ENCODE peak calls at places on chromosomes 6 and 20, in five cellular contexts. One of them, this sample, is unnamed.

GRCh38 chr6:33249732-33250625 is 21.7 kb downstream of the VPS52 start:
- DNase-seq in A549: no peak
- DNase-seq in cardiac muscle cell: no peak
- DNase-seq in tibial nerve: no peak
- DNase-seq in right lobe of liver: no peak
- DNase-seq in this sample: peak; percentile 29

GRCh38 chr20:31857861-31858835 is 12.2 kb downstream of the DUSP15 start:
- DNase-seq in A549: no peak
- DNase-seq in cardiac muscle cell: no peak
- DNase-seq in tibial nerve: no peak
- DNase-seq in right lobe of liver: peak; percentile 33
- DNase-seq in this sample: no peak

GRCh38 chr6:227812-228338 is 64.4 kb upstream of the DUSP22 start:
- DNase-seq in A549: no peak
- DNase-seq in cardiac muscle cell: no peak
- DNase-seq in tibial nerve: no peak
- DNase-seq in right lobe of liver: no peak
- DNase-seq in this sample: no peak

GRCh38 chr20:38789503-38790209 is 15.8 kb upstream of the PPP1R16B start:
- DNase-seq in A549: no peak
- DNase-seq in cardiac muscle cell: no peak
- DNase-seq in tibial nerve: no peak
- DNase-seq in right lobe of liver: no peak
- DNase-seq in this sample: no peak

GRCh38 chr20:61387204-61387958 is 135.3 kb downstream of the CDH4 start:
- DNase-seq in A549: peak; percentile 22
- DNase-seq in cardiac muscle cell: peak; percentile 42
- DNase-seq in tibial nerve: no peak
- DNase-seq in right lobe of liver: no peak
- DNase-seq in this sample: peak; percentile 35

GRCh38 chr20:62195072-62195400 is 12.2 kb downstream of the MTG2 start:
- DNase-seq in A549: no peak
- DNase-seq in cardiac muscle cell: no peak
- DNase-seq in tibial nerve: no peak
- DNase-seq in right lobe of liver: no peak
- DNase-seq in this sample: no peak

GRCh38 chr20:52923123-52923543 is 49.0 kb upstream of the TSHZ2 start:
- DNase-seq in A549: no peak
- DNase-seq in cardiac muscle cell: no peak
- DNase-seq in tibial nerve: no peak
- DNase-seq in right lobe of liver: no peak
- DNase-seq in this sample: no peak

GRCh38 chr6:14211596-14211961 is 94.0 kb downstream of the CD83 start:
- DNase-seq in A549: no peak
- DNase-seq in cardiac muscle cell: peak; percentile 80
- DNase-seq in tibial nerve: peak; percentile 32
- DNase-seq in right lobe of liver: peak; percentile 72
- DNase-seq in this sample: peak; percentile 38

GRCh38 chr20:45363611-45364492 is 896 bp downstream of the SYS1 start:
- DNase-seq in A549: no peak
- DNase-seq in cardiac muscle cell: no peak
- DNase-seq in tibial nerve: no peak
- DNase-seq in right lobe of liver: no peak
- DNase-seq in this sample: no peak

GRCh38 chr20:34988176-34988540 is 32.5 kb downstream of the MYH7B start:
- DNase-seq in A549: no peak
- DNase-seq in cardiac muscle cell: no peak
- DNase-seq in tibial nerve: no peak
- DNase-seq in right lobe of liver: no peak
- DNase-seq in this sample: no peak

GRCh38 chr6:138517635-138518034 is 18.3 kb upstream of the NHSL1 start:
- DNase-seq in A549: no peak
- DNase-seq in cardiac muscle cell: no peak
- DNase-seq in tibial nerve: no peak
- DNase-seq in right lobe of liver: peak; percentile 65
- DNase-seq in this sample: no peak

GRCh38 chr6:35955071-35955470 is 34.2 kb upstream of the SRPK1 start:
- DNase-seq in A549: no peak
- DNase-seq in cardiac muscle cell: no peak
- DNase-seq in tibial nerve: no peak
- DNase-seq in right lobe of liver: no peak
- DNase-seq in this sample: no peak

GRCh38 chr20:57258055-57258454 is 8.4 kb downstream of the BMP7 start:
- DNase-seq in A549: no peak
- DNase-seq in cardiac muscle cell: no peak
- DNase-seq in tibial nerve: no peak
- DNase-seq in right lobe of liver: no peak
- DNase-seq in this sample: no peak

GRCh38 chr6:143270026-143270425 is 180.5 kb downstream of the ADAT2 start:
- DNase-seq in A549: no peak
- DNase-seq in cardiac muscle cell: no peak
- DNase-seq in tibial nerve: no peak
- DNase-seq in right lobe of liver: no peak
- DNase-seq in this sample: no peak

GRCh38 chr6:111625511-111626331 is 20.0 kb upstream of the TRAF3IP2 start:
- DNase-seq in A549: no peak
- DNase-seq in cardiac muscle cell: peak; percentile 32
- DNase-seq in tibial nerve: no peak
- DNase-seq in right lobe of liver: no peak
- DNase-seq in this sample: no peak

GRCh38 chr6:14294270-14294951 is 176.8 kb downstream of the CD83 start:
- DNase-seq in A549: no peak
- DNase-seq in cardiac muscle cell: no peak
- DNase-seq in tibial nerve: no peak
- DNase-seq in right lobe of liver: no peak
- DNase-seq in this sample: peak; percentile 79

DNA sequence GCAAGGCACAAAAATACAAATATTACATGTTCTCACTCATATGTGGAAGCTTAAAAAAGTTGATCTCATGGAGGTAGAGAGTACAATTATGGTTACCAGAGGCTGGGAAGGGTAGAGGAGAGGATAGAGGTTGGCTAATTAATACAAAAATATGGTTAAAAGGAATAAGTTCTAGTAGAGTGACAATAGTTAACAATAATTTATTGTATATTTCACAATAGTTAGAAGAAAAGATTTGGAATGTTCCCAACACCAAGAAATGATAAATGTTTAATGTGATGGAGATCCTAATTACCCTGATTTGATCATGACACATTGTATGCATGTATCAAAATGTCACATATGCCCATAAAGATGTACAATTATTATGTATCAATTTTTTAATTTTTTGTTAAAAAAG is 1.8 kb downstream of the ALDH8A1 start:
- DNase-seq in A549: no peak
- DNase-seq in cardiac muscle cell: no peak
- DNase-seq in tibial nerve: no peak
- DNase-seq in right lobe of liver: no peak
- DNase-seq in this sample: no peak
- H3K4me3 ChIP-seq in A549: no peak overlapping the region
- H3K4me3 ChIP-seq in cardiac muscle cell: no peak overlapping the region
- H3K4me3 ChIP-seq in tibial nerve: no peak overlapping the region
- H3K4me3 ChIP-seq in right lobe of liver: peak overlapping the region; percentile 60
- H3K4me3 ChIP-seq in this sample: no peak overlapping the region

DNA sequence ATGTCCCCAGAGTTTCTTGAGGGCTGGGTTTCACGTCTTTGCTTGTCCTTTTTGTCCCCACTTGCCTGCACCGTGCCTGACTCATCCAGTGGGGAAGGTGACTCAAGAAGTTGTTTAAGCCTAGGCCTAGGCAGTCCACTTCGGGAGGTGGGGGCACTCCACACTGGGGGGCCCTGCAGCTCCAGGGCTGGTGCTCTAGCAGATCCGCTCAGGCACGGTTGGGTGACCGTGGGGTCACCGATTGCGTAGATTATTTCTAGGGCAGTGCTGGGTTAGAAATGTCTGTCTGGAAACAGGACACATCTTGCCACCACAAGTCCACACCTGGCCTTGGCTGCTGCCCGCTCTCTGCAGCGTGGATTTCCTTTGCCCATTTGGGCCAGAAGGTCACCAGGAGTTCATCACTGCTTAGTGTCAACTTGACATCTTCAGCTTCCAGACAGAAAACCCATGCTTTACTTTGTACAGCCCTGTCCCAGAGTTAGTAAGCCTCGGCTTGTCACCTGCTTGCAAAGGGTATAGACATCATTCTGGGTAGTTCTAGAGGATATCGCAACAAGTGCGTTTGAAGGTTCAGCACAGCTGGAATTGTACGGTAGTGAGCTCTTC is 13.6 kb upstream of the C20orf144 start:
- DNase-seq in A549: no peak
- DNase-seq in cardiac muscle cell: peak; percentile 74
- DNase-seq in tibial nerve: no peak
- DNase-seq in right lobe of liver: no peak
- DNase-seq in this sample: no peak
- H3K4me3 ChIP-seq in A549: no peak overlapping the region
- H3K4me3 ChIP-seq in cardiac muscle cell: no peak overlapping the region
- H3K4me3 ChIP-seq in tibial nerve: no peak overlapping the region
- H3K4me3 ChIP-seq in right lobe of liver: no peak overlapping the region
- H3K4me3 ChIP-seq in this sample: no peak overlapping the region

DNA sequence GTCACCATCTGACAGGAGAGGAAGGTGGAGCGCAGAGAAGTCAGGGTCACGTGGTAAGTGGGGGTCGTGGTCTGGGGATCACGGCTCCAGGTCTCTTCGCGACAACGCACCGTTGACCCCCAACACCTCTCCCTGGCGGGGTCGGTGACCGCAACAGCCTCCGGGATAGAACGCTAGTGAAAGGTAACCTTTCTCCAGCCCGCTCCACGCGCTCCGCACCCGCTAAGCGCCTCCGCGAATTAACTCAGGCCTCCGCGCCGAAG is 600 bp upstream of the SYNJ2 start:
- DNase-seq in A549: no peak
- DNase-seq in cardiac muscle cell: no peak
- DNase-seq in tibial nerve: no peak
- DNase-seq in right lobe of liver: peak; percentile 65
- DNase-seq in this sample: no peak
- H3K4me3 ChIP-seq in A549: peak overlapping the region; percentile 89
- H3K4me3 ChIP-seq in cardiac muscle cell: peak overlapping the region; percentile 52
- H3K4me3 ChIP-seq in tibial nerve: peak overlapping the region; percentile 76
- H3K4me3 ChIP-seq in right lobe of liver: peak overlapping the region; percentile 94
- H3K4me3 ChIP-seq in this sample: peak overlapping the region; percentile 68

DNA sequence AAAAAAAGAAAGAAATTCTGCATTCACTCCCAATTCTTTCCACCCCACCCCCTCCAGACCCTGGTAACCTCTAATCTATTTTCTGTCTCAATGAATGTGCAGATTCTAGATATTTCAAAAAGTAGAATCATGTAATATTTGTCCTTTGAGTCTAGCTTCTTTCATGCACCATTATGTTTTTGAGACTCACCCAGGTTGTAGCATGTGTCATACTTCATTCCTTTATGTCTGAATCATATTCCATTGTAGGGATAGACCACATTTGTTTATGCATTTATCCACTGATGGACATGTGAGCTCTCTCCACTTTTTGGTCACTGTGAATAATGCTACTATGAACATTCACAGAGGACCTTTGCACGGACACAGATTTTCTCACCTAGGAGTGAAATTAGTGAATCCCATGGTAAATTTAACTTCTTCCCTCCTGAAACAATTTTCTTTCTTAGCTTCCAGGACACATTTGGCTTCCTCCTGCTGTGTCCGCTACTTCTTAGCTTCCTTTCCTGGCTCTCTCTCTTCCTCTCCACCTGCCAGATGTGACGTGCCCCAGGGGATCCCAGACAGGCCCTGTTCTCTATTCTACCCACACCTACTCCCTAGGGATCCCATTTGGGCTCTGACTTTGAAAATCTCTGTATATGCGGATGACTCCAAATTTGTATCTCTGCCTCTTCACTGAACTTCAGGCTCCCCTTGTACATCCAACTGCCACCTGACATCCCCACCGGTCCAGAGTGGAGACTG is 24.0 kb upstream of the ARFGEF2 start:
- DNase-seq in A549: peak; percentile 70
- DNase-seq in cardiac muscle cell: no peak
- DNase-seq in tibial nerve: no peak
- DNase-seq in right lobe of liver: no peak
- DNase-seq in this sample: no peak
- H3K4me3 ChIP-seq in A549: no peak overlapping the region
- H3K4me3 ChIP-seq in cardiac muscle cell: no peak overlapping the region
- H3K4me3 ChIP-seq in tibial nerve: no peak overlapping the region
- H3K4me3 ChIP-seq in right lobe of liver: no peak overlapping the region
- H3K4me3 ChIP-seq in this sample: no peak overlapping the region

GRCh38 chr6:119533603-119534279 is 184.2 kb upstream of the MAN1A1 start:
- DNase-seq in A549: no peak
- DNase-seq in cardiac muscle cell: no peak
- DNase-seq in tibial nerve: no peak
- DNase-seq in right lobe of liver: no peak
- DNase-seq in this sample: no peak
- H3K4me3 ChIP-seq in A549: no peak overlapping the region
- H3K4me3 ChIP-seq in cardiac muscle cell: no peak overlapping the region
- H3K4me3 ChIP-seq in tibial nerve: no peak overlapping the region
- H3K4me3 ChIP-seq in right lobe of liver: no peak overlapping the region
- H3K4me3 ChIP-seq in this sample: no peak overlapping the region

GRCh38 chr6:31158140-31158862 is at the start of gene TCF19:
- DNase-seq in A549: peak; percentile 96
- DNase-seq in cardiac muscle cell: peak; percentile 99
- DNase-seq in tibial nerve: peak; percentile 99
- DNase-seq in right lobe of liver: peak; percentile 99
- DNase-seq in this sample: peak; percentile 99

GRCh38 chr6:31156647-31157046 is 955 bp downstream of the CCHCR1 start:
- DNase-seq in A549: no peak
- DNase-seq in cardiac muscle cell: no peak
- DNase-seq in tibial nerve: no peak
- DNase-seq in right lobe of liver: no peak
- DNase-seq in this sample: no peak

GRCh38 chr6:31152776-31153175 is 4.8 kb downstream of the CCHCR1 start:
- DNase-seq in A549: no peak
- DNase-seq in cardiac muscle cell: no peak
- DNase-seq in tibial nerve: no peak
- DNase-seq in right lobe of liver: no peak
- DNase-seq in this sample: no peak

GRCh38 chr6:31157543-31158139 is at the start of gene CCHCR1:
- DNase-seq in A549: no peak
- DNase-seq in cardiac muscle cell: peak; percentile 24
- DNase-seq in tibial nerve: no peak
- DNase-seq in right lobe of liver: no peak
- DNase-seq in this sample: no peak

DNA sequence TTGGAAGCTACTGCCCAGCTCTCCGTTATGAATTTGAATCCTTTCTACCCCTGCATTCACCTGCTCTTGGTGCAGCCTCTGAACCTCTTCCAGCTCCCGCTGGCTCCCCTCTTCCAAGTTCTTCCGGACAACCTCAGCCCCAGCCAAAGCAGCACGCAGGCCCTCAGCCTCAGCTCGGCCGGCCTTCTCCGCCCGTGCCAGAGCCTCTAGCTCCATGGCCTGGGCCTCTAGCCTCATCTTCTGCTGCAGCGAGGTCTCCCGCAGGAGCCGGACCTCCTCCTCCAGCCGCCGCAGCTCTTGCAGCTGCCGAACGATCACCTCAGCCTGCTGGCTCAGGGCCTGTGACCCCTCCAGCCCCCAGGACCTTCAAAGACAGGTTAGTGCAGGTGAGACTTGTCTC is 3.2 kb downstream of the CCHCR1 start:
- DNase-seq in A549: no peak
- DNase-seq in cardiac muscle cell: no peak
- DNase-seq in tibial nerve: no peak
- DNase-seq in right lobe of liver: no peak
- DNase-seq in this sample: no peak
- H3K4me3 ChIP-seq in A549: no peak overlapping the region
- H3K4me3 ChIP-seq in cardiac muscle cell: no peak overlapping the region
- H3K4me3 ChIP-seq in tibial nerve: no peak overlapping the region
- H3K4me3 ChIP-seq in right lobe of liver: no peak overlapping the region
- H3K4me3 ChIP-seq in this sample: no peak overlapping the region

GRCh38 chr6:31575952-31576684 is 753 bp downstream of the TNF start:
- DNase-seq in A549: no peak
- DNase-seq in cardiac muscle cell: no peak
- DNase-seq in tibial nerve: no peak
- DNase-seq in right lobe of liver: no peak
- DNase-seq in this sample: no peak
- H3K4me3 ChIP-seq in A549: no peak overlapping the region
- H3K4me3 ChIP-seq in cardiac muscle cell: no peak overlapping the region
- H3K4me3 ChIP-seq in tibial nerve: peak overlapping the region; percentile 37
- H3K4me3 ChIP-seq in right lobe of liver: peak overlapping the region; percentile 32
- H3K4me3 ChIP-seq in this sample: no peak overlapping the region

GRCh38 chr6:150069707-150070106 is 786 bp upstream of the ULBP3 start:
- DNase-seq in A549: no peak
- DNase-seq in cardiac muscle cell: no peak
- DNase-seq in tibial nerve: no peak
- DNase-seq in right lobe of liver: peak; percentile 64
- DNase-seq in this sample: no peak
- H3K4me3 ChIP-seq in A549: peak overlapping the region; percentile 66
- H3K4me3 ChIP-seq in cardiac muscle cell: peak overlapping the region; percentile 46
- H3K4me3 ChIP-seq in tibial nerve: peak overlapping the region; percentile 67
- H3K4me3 ChIP-seq in right lobe of liver: peak overlapping the region; percentile 62
- H3K4me3 ChIP-seq in this sample: no peak overlapping the region